ENCODE peak calls at places on chromosomes 4 and X, in seven cellular contexts. One of them, this sample, is unnamed.

GRCh38 chrX:119150163-119151135 is 22.8 kb upstream of the KIAA1210 start:
- DNase-seq in hepatocyte: no peak
- DNase-seq in cardiac muscle cell: no peak
- DNase-seq in breast epithelium: no peak
- DNase-seq in H9: peak; percentile 29
- DNase-seq in heart left ventricle: no peak
- DNase-seq in K562: no peak
- DNase-seq in this sample: no peak

GRCh38 chrX:105006103-105006502 is 214.4 kb downstream of the TEX13A start:
- DNase-seq in H9: no peak
- DNase-seq in hepatocyte: no peak
- DNase-seq in K562: no peak
- DNase-seq in breast epithelium: no peak
- DNase-seq in heart left ventricle: no peak
- DNase-seq in cardiac muscle cell: no peak
- DNase-seq in this sample: no peak

GRCh38 chr4:71711985-71712348 is 71.9 kb downstream of the GC start:
- DNase-seq in hepatocyte: no peak
- DNase-seq in K562: no peak
- DNase-seq in cardiac muscle cell: no peak
- DNase-seq in breast epithelium: no peak
- DNase-seq in H9: no peak
- DNase-seq in heart left ventricle: no peak
- DNase-seq in this sample: no peak

GRCh38 chr4:125445525-125445924 is 130.8 kb downstream of the FAT4 start:
- DNase-seq in cardiac muscle cell: no peak
- DNase-seq in breast epithelium: no peak
- DNase-seq in K562: no peak
- DNase-seq in H9: no peak
- DNase-seq in hepatocyte: no peak
- DNase-seq in heart left ventricle: no peak
- DNase-seq in this sample: no peak

GRCh38 chr4:119731146-119731742 is 102.6 kb upstream of the PDE5A start:
- DNase-seq in H9: no peak
- DNase-seq in breast epithelium: no peak
- DNase-seq in heart left ventricle: no peak
- DNase-seq in hepatocyte: no peak
- DNase-seq in cardiac muscle cell: no peak
- DNase-seq in K562: no peak
- DNase-seq in this sample: no peak

GRCh38 chrX:369563-370101 is 17.1 kb downstream of the PPP2R3B start:
- DNase-seq in cardiac muscle cell: peak; percentile 10
- DNase-seq in breast epithelium: no peak
- DNase-seq in heart left ventricle: no peak
- DNase-seq in H9: no peak
- DNase-seq in K562: no peak
- DNase-seq in hepatocyte: no peak
- DNase-seq in this sample: no peak

GRCh38 chr4:138686078-138686477 is 329.5 kb upstream of the NOCT start:
- DNase-seq in hepatocyte: no peak
- DNase-seq in K562: no peak
- DNase-seq in heart left ventricle: peak; percentile 27
- DNase-seq in breast epithelium: no peak
- DNase-seq in H9: no peak
- DNase-seq in cardiac muscle cell: no peak
- DNase-seq in this sample: no peak

GRCh38 chrX:49276671-49277519 is 7.3 kb downstream of the PPP1R3F start:
- DNase-seq in heart left ventricle: no peak
- DNase-seq in breast epithelium: no peak
- DNase-seq in hepatocyte: no peak
- DNase-seq in cardiac muscle cell: no peak
- DNase-seq in K562: no peak
- DNase-seq in H9: no peak
- DNase-seq in this sample: no peak

GRCh38 chrX:29281078-29281742 is 694.0 kb downstream of the IL1RAPL1 start:
- DNase-seq in K562: no peak
- DNase-seq in hepatocyte: no peak
- DNase-seq in breast epithelium: no peak
- DNase-seq in heart left ventricle: no peak
- DNase-seq in cardiac muscle cell: no peak
- DNase-seq in H9: no peak
- DNase-seq in this sample: no peak

GRCh38 chr4:153529646-153530045 is 63.5 kb downstream of the TMEM131L start:
- DNase-seq in breast epithelium: no peak
- DNase-seq in cardiac muscle cell: no peak
- DNase-seq in K562: no peak
- DNase-seq in hepatocyte: no peak
- DNase-seq in heart left ventricle: no peak
- DNase-seq in H9: no peak
- DNase-seq in this sample: no peak

GRCh38 chr4:157739237-157739636 is 433.6 kb downstream of the GASK1B start:
- DNase-seq in breast epithelium: no peak
- DNase-seq in hepatocyte: no peak
- DNase-seq in cardiac muscle cell: no peak
- DNase-seq in heart left ventricle: no peak
- DNase-seq in K562: no peak
- DNase-seq in H9: no peak
- DNase-seq in this sample: no peak

GRCh38 chr4:183344523-183345255 is 22.5 kb upstream of the CLDN24 start:
- DNase-seq in heart left ventricle: no peak
- DNase-seq in H9: no peak
- DNase-seq in hepatocyte: no peak
- DNase-seq in K562: no peak
- DNase-seq in breast epithelium: no peak
- DNase-seq in cardiac muscle cell: no peak
- DNase-seq in this sample: no peak

GRCh38 chr4:138772366-138772765 is 243.2 kb upstream of the NOCT start:
- DNase-seq in H9: no peak
- DNase-seq in hepatocyte: no peak
- DNase-seq in K562: no peak
- DNase-seq in heart left ventricle: no peak
- DNase-seq in cardiac muscle cell: no peak
- DNase-seq in breast epithelium: no peak
- DNase-seq in this sample: no peak

GRCh38 chr4:33722254-33722653 is 2522.1 kb downstream of the ARAP2 start:
- DNase-seq in K562: no peak
- DNase-seq in H9: no peak
- DNase-seq in cardiac muscle cell: no peak
- DNase-seq in heart left ventricle: no peak
- DNase-seq in hepatocyte: no peak
- DNase-seq in breast epithelium: no peak
- DNase-seq in this sample: no peak

GRCh38 chrX:102715967-102716366 is 3.7 kb downstream of the GPRASP2 start:
- DNase-seq in heart left ventricle: no peak
- DNase-seq in hepatocyte: no peak
- DNase-seq in cardiac muscle cell: no peak
- DNase-seq in K562: no peak
- DNase-seq in breast epithelium: no peak
- DNase-seq in H9: no peak
- DNase-seq in this sample: no peak

GRCh38 chrX:102712216-102712966 is at the start of gene GPRASP2:
- DNase-seq in cardiac muscle cell: peak; percentile 55
- DNase-seq in heart left ventricle: peak; percentile 35
- DNase-seq in hepatocyte: peak; percentile 48
- DNase-seq in H9: peak; percentile 58
- DNase-seq in breast epithelium: peak; percentile 35
- DNase-seq in K562: peak; percentile 11
- DNase-seq in this sample: peak; percentile 47

GRCh38 chrX:102711872-102712215 is 404 bp upstream of the GPRASP2 start:
- DNase-seq in breast epithelium: no peak
- DNase-seq in cardiac muscle cell: peak; percentile 3
- DNase-seq in heart left ventricle: no peak
- DNase-seq in hepatocyte: no peak
- DNase-seq in K562: no peak
- DNase-seq in H9: no peak
- DNase-seq in this sample: no peak

GRCh38 chrX:102712967-102713677 is 874 bp downstream of the GPRASP2 start:
- DNase-seq in cardiac muscle cell: peak; percentile 35
- DNase-seq in hepatocyte: peak; percentile 72
- DNase-seq in K562: peak; percentile 39
- DNase-seq in breast epithelium: peak; percentile 59
- DNase-seq in heart left ventricle: peak; percentile 54
- DNase-seq in H9: peak; percentile 36
- DNase-seq in this sample: peak; percentile 36

DNA sequence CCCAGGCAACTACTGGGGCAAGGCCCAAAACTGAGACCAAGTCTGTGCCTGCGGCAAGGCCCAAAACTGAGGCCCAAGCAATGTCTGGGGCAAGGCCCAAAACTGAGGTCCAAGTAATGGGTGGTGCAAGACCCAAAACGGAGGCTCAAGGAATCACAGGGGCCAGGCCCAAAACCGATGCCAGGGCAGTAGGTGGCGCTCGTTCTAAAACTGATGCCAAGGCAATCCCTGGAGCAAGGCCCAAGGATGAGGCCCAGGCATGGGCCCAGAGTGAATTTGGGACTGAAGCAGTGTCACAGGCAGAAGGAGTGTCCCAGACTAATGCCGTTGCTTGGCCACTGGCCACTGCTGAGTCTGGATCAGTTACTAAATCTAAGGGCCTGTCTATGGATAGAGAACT is 2.7 kb downstream of the GPRASP2 start:
- DNase-seq in K562: no peak
- DNase-seq in breast epithelium: no peak
- DNase-seq in hepatocyte: no peak
- DNase-seq in cardiac muscle cell: no peak
- DNase-seq in heart left ventricle: no peak
- DNase-seq in H9: peak; percentile 41
- DNase-seq in this sample: no peak
- TF ChIP-seq CTCF in K562: peak; percentile 7
- TF ChIP-seq CTCF in breast epithelium: no peak
- TF ChIP-seq CTCF in hepatocyte: no peak
- TF ChIP-seq CTCF in cardiac muscle cell: no peak
- TF ChIP-seq CTCF in heart left ventricle: no peak
- TF ChIP-seq CTCF in H9: peak; percentile 23
- TF ChIP-seq CTCF in this sample: no peak

GRCh38 chr4:793941-794621 is 31.8 kb downstream of the CPLX1 start:
- DNase-seq in H9: no peak
- DNase-seq in K562: no peak
- DNase-seq in hepatocyte: no peak
- DNase-seq in heart left ventricle: no peak
- DNase-seq in breast epithelium: no peak
- DNase-seq in cardiac muscle cell: no peak
- DNase-seq in this sample: no peak
- H3K27ac ChIP-seq in H9: no peak overlapping the region
- H3K27ac ChIP-seq in K562: no peak overlapping the region
- H3K27ac ChIP-seq in hepatocyte: no peak overlapping the region
- H3K27ac ChIP-seq in heart left ventricle: no peak overlapping the region
- H3K27ac ChIP-seq in breast epithelium: no peak overlapping the region
- H3K27ac ChIP-seq in cardiac muscle cell: no peak overlapping the region
- H3K27ac ChIP-seq in this sample: no peak overlapping the region

DNA sequence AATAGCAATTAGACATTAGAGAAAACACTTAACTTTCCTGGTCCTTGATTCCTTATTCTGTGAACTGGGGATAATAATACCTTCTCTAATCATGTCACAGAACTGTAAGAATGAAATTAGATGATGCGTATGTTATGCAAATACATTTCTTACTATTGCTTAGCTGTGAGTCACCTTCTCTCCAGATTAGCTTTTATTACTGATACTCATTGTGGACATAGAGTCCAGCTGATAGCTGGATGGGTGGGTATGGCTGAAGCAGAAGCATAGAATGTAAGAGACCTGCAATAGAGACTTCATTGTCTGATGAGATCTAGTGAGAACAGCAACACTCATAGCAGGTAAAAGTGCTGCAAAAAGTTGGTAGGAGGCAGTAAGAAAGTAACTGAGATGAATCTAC is 437.2 kb upstream of the ZFP42 start:
- DNase-seq in heart left ventricle: no peak
- DNase-seq in breast epithelium: no peak
- DNase-seq in cardiac muscle cell: no peak
- DNase-seq in K562: no peak
- DNase-seq in H9: no peak
- DNase-seq in hepatocyte: peak; percentile 20
- DNase-seq in this sample: no peak
- H3K27me3 ChIP-seq in heart left ventricle: no peaks in the 10 kb centered on the region
- H3K27me3 ChIP-seq in breast epithelium: no peaks in the 10 kb centered on the region
- H3K27me3 ChIP-seq in cardiac muscle cell: no peaks in the 10 kb centered on the region
- H3K27me3 ChIP-seq in K562: no peaks in the 10 kb centered on the region
- H3K27me3 ChIP-seq in H9: no peaks in the 10 kb centered on the region
- H3K27me3 ChIP-seq in hepatocyte: no peaks in the 10 kb centered on the region
- H3K27me3 ChIP-seq in this sample: peaks cover 2% of the 10 kb centered on the region

GRCh38 chr4:105145059-105145912 is 1.4 kb upstream of the TET2 start:
- DNase-seq in heart left ventricle: no peak
- DNase-seq in hepatocyte: peak; percentile 7
- DNase-seq in cardiac muscle cell: peak; percentile 3
- DNase-seq in K562: no peak
- DNase-seq in breast epithelium: no peak
- DNase-seq in H9: no peak
- DNase-seq in this sample: no peak

GRCh38 chr4:105147226-105148151 is 813 bp downstream of the TET2 start:
- DNase-seq in breast epithelium: no peak
- DNase-seq in heart left ventricle: peak; percentile 26
- DNase-seq in cardiac muscle cell: peak; percentile 66
- DNase-seq in H9: peak; percentile 69
- DNase-seq in hepatocyte: peak; percentile 48
- DNase-seq in K562: peak; percentile 61
- DNase-seq in this sample: no peak

GRCh38 chr4:105145913-105146285 is 777 bp upstream of the TET2 start:
- DNase-seq in breast epithelium: no peak
- DNase-seq in H9: peak; percentile 56
- DNase-seq in heart left ventricle: no peak
- DNase-seq in hepatocyte: peak; percentile 32
- DNase-seq in K562: no peak
- DNase-seq in cardiac muscle cell: peak; percentile 14
- DNase-seq in this sample: no peak

GRCh38 chr4:105149771-105150170 is 3.1 kb downstream of the TET2 start:
- DNase-seq in breast epithelium: no peak
- DNase-seq in hepatocyte: peak; percentile 14
- DNase-seq in heart left ventricle: no peak
- DNase-seq in cardiac muscle cell: no peak
- DNase-seq in K562: no peak
- DNase-seq in H9: no peak
- DNase-seq in this sample: no peak

DNA sequence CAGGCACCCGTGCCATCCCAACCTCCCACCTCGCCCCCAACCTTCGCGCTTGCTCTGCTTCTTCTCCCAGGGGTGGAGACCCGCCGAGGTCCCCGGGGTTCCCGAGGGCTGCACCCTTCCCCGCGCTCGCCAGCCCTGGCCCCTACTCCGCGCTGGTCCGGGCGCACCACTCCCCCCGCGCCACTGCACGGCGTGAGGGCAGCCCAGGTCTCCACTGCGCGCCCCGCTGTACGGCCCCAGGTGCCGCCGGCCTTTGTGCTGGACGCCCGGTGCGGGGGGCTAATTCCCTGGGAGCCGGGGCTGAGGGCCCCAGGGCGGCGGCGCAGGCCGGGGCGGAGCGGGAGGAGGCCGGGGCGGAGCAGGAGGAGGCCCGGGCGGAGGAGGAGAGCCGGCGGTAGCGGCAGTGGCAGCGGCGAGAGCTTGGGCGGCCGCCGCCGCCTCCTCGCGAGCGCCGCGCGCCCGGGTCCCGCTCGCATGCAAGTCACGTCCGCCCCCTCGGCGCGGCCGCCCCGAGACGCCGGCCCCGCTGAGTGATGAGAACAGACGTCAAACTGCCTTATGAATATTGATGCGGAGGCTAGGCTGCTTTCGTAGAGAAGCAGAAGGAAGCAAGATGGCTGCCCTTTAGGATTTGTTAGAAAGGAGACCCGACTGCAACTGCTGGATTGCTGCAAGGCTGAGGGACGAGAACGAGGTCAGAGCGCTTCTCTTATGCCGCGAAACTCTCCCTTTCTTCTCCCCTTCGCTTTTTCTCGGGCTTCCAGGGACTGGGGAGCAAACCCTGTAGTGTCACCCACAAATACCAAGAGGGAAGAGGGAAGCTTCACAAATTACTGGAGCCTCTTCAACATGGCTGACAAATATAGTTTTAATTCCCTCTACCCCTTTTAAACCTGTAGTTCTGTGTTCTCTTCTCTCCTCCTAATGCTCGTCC is at the start of gene TET2:
- DNase-seq in H9: peak; percentile 63
- DNase-seq in cardiac muscle cell: peak; percentile 91
- DNase-seq in K562: peak; percentile 72
- DNase-seq in breast epithelium: peak; percentile 60
- DNase-seq in heart left ventricle: peak; percentile 81
- DNase-seq in hepatocyte: peak; percentile 87
- DNase-seq in this sample: peak; percentile 85
- TF ChIP-seq CTCF in H9: no peak
- TF ChIP-seq CTCF in cardiac muscle cell: no peak
- TF ChIP-seq CTCF in K562: no peak
- TF ChIP-seq CTCF in breast epithelium: peak; percentile 20
- TF ChIP-seq CTCF in heart left ventricle: peak; percentile 16
- TF ChIP-seq CTCF in hepatocyte: no peak
- TF ChIP-seq CTCF in this sample: no peak